ENCODE peak calls at places on chromosomes 5 and 9, in ten cellular contexts. I is cardiac muscle cell, O is skeletal muscle cell, D is A549, L is fibroblast of lung, H is fibroblast of pulmonary artery, E is aorta, T is fibroblast of mammary gland, R is upper lobe of right lung, J is kidney epithelial cell. U is an unnamed sample.

GRCh38 chr5:138543730-138544104 is 681 bp upstream of the ETF1 start:
- DNase-seq in I (no peak), O (no peak), D (peak; percentile 58), L (no peak), H (no peak), E (no peak), T (no peak), R (no peak), J (no peak), U (no peak)

GRCh38 chr5:129244478-129244877 is 149.9 kb downstream of the ISOC1 start:
- DNase-seq in I (peak; percentile 82), O (no peak), D (no peak), L (peak; percentile 20), H (peak; percentile 79), E (no peak), T (peak; percentile 82), R (no peak), J (no peak), U (no peak)

GRCh38 chr9:137306546-137307254 is 4.6 kb upstream of the NRARP start:
- DNase-seq in I (no peak), O (no peak), D (no peak), L (no peak), H (no peak), E (peak; percentile 44), T (no peak), R (peak; percentile 63), J (no peak), U (no peak)

GRCh38 chr9:136105398-136106135 is 10.5 kb upstream of the NACC2 start:
- DNase-seq in I (peak; percentile 34), O (no peak), D (no peak), L (peak; percentile 24), H (peak; percentile 22), E (no peak), T (peak; percentile 31), R (no peak), J (no peak), U (no peak)

GRCh38 chr5:109692011-109692410 is 2.3 kb downstream of the MAN2A1 start:
- DNase-seq in I (peak; percentile 52), O (no peak), D (no peak), L (peak; percentile 59), H (peak; percentile 57), E (no peak), T (peak; percentile 83), R (no peak), J (no peak), U (no peak)

GRCh38 chr9:89473762-89474469 is 24.0 kb downstream of the SEMA4D start:
- DNase-seq in I (no peak), O (no peak), D (no peak), L (peak; percentile 29), H (no peak), E (no peak), T (peak; percentile 43), R (no peak), J (no peak), U (peak; percentile 24)

GRCh38 chr5:122741681-122742080 is 33.2 kb upstream of the SNX2 start:
- DNase-seq in I (no peak), O (no peak), D (no peak), L (peak; percentile 71), H (no peak), E (no peak), T (no peak), R (no peak), J (no peak), U (no peak)

GRCh38 chr5:50343715-50344114 is 97.4 kb downstream of the EMB start:
- DNase-seq in I (no peak), O (no peak), D (no peak), L (no peak), H (no peak), E (no peak), T (no peak), R (no peak), J (no peak), U (no peak)

DNA sequence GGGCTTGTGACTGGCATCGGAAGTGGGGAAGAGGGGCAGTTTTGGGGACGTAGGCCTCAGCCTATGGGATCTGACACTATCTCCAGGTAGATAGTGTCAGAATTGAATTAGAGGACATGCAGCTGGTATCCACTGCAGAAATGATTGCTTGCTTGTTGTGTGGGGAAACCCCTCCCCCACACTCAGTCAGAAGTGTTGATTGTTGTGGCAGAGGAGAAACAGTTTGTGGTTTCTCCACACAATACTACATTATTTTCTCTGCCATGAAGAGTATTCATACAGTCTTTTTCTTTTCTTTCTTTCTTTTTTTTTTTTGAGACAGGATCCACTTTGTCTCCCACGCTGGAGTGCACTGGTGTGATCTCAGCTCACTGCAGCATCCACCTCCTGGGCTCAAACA is 113.9 kb downstream of the ARRDC3 start:
- DNase-seq in I (peak; percentile 43), O (no peak), D (no peak), L (no peak), H (no peak), E (no peak), T (no peak), R (no peak), J (no peak), U (no peak)
- H3K4me3 ChIP-seq in I (no peak overlapping the region), O (no peak overlapping the region), D (no peak overlapping the region), L (no peak overlapping the region), H (no peak overlapping the region), E (no peak overlapping the region), T (no peak overlapping the region), R (no peak overlapping the region), J (no peak overlapping the region), U (no peak overlapping the region)

DNA sequence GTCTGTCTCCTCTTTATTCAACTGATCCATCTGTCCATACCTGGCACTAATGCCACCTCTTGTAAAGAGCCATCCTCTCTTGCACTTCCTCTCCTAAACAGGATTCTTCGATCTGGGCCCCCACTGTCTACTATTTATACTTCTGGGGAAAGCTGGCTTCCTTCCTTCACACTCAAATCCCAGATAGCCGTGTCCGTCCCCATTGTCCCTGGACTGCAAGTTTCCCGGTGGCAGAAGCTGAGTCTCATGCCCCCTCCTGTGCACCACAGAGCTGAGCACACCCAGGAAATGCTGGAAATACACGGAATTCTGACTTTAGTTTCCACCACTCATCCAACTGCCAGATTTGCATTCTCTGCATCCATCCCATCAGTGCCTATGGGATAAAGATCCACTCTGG is 84.0 kb downstream of the MARCHF11 start:
- DNase-seq in I (no peak), O (no peak), D (no peak), L (no peak), H (no peak), E (no peak), T (no peak), R (no peak), J (no peak), U (no peak)
- H3K4me3 ChIP-seq in I (no peak overlapping the region), O (no peak overlapping the region), D (no peak overlapping the region), L (no peak overlapping the region), H (no peak overlapping the region), E (no peak overlapping the region), T (no peak overlapping the region), R (no peak overlapping the region), J (no peak overlapping the region), U (no peak overlapping the region)

GRCh38 chr9:113373676-113374392 is 3.0 kb downstream of the HDHD3 start:
- DNase-seq in I (no peak), O (no peak), D (no peak), L (no peak), H (no peak), E (no peak), T (no peak), R (peak; percentile 55), J (no peak), U (no peak)

GRCh38 chr9:113376634-113377531 is at the start of gene HDHD3:
- DNase-seq in I (peak; percentile 79), O (no peak), D (peak; percentile 92), L (peak; percentile 70), H (peak; percentile 72), E (peak; percentile 88), T (peak; percentile 48), R (peak; percentile 83), J (peak; percentile 29), U (no peak)

GRCh38 chr9:113373255-113373654 is 3.5 kb downstream of the HDHD3 start:
- DNase-seq in I (no peak), O (no peak), D (no peak), L (no peak), H (no peak), E (no peak), T (no peak), R (no peak), J (no peak), U (no peak)

GRCh38 chr9:113372059-113372458 is 4.7 kb downstream of the HDHD3 start:
- DNase-seq in I (no peak), O (no peak), D (no peak), L (no peak), H (no peak), E (no peak), T (no peak), R (no peak), J (no peak), U (no peak)

GRCh38 chr9:113375057-113376023 is 1.4 kb downstream of the HDHD3 start:
- DNase-seq in I (no peak), O (no peak), D (peak; percentile 22), L (no peak), H (no peak), E (no peak), T (no peak), R (peak; percentile 25), J (no peak), U (no peak)
- H3K4me3 ChIP-seq in I (no peak overlapping the region), O (peak overlapping the region; percentile 85), D (peak overlapping the region; percentile 58), L (no peak overlapping the region), H (peak overlapping the region; percentile 86), E (no peak overlapping the region), T (no peak overlapping the region), R (peak overlapping the region; percentile 69), J (peak overlapping the region; percentile 21), U (no peak overlapping the region)

GRCh38 chr5:176536902-176537607 is at the start of gene RNF44:
- DNase-seq in I (peak; percentile 99), O (peak; percentile 94), D (peak; percentile 84), L (peak; percentile 97), H (peak; percentile 98), E (peak; percentile 99), T (peak; percentile 96), R (peak; percentile 98), J (peak; percentile 83), U (peak; percentile 92)

GRCh38 chr5:176538505-176538806 is 1.3 kb upstream of the RNF44 start:
- DNase-seq in I (no peak), O (no peak), D (no peak), L (no peak), H (no peak), E (no peak), T (no peak), R (no peak), J (no peak), U (no peak)

GRCh38 chr5:176536132-176536901 is 885 bp downstream of the RNF44 start:
- DNase-seq in I (peak; percentile 89), O (no peak), D (peak; percentile 59), L (peak; percentile 81), H (peak; percentile 79), E (peak; percentile 91), T (peak; percentile 70), R (peak; percentile 90), J (no peak), U (no peak)

GRCh38 chr5:176538985-176539384 is 1.8 kb upstream of the RNF44 start:
- DNase-seq in I (no peak), O (no peak), D (no peak), L (no peak), H (no peak), E (no peak), T (no peak), R (no peak), J (no peak), U (no peak)

DNA sequence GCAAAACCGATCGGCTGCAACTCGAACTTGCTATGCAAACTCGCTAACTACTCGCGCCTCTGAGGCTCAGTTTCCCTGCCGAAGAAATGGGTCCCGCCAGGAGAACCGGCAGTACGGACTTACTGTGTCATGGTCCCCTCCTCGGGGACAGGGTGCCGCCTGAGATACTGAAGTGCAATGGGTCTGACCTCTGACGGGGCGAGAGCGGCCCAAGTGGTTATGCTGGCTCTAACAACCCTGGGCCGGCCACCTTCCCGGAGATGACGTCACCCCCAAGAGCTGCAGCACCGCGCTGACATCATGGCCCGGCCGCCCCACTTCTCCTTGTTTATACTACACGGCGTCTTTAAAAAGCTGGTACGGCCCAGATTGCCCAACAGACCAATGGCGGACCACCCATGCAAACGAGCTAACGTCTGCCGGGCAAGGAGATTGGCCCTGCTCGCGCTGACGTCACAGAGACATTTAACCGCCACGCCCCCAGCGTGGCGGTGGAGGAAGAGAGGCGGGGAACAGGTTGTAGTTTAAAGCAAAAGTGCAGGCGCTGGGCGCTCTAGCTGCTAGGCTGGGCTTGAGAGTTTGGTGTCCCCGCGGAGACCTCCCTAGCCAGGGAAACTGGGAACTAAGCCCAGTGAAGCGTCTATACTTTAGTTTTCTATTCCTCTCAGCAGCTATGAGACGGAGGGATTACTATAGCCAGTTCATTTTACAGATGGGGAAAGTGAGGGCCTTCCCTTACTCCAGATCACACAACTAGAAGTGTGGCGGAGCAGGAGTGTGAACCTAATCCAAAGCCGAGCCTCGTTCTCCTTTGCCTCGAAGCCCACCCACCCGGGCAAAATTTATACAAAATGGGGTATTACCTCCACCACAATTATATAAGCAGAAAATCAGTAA is 654 bp upstream of the RNF44 start:
- DNase-seq in I (peak; percentile 100), O (peak; percentile 99), D (peak; percentile 94), L (peak; percentile 100), H (peak; percentile 100), E (peak; percentile 99), T (peak; percentile 99), R (peak; percentile 99), J (peak; percentile 99), U (peak; percentile 98)
- H3K4me3 ChIP-seq in I (peak overlapping the region; percentile 86), O (peak overlapping the region; percentile 97), D (peak overlapping the region; percentile 84), L (peak overlapping the region; percentile 72), H (peak overlapping the region; percentile 99), E (peak overlapping the region; percentile 77), T (peak overlapping the region; percentile 81), R (peak overlapping the region; percentile 98), J (peak overlapping the region; percentile 97), U (peak overlapping the region; percentile 98)